ENCODE peak calls at places on chromosome 16, in six cellular contexts. A, V, B, C, M and R are unnamed samples.

GRCh38 chr16:24837969-24838368 is 7.8 kb upstream of the SLC5A11 start:
- DNase-seq in A (no peak), V (no peak), B (no peak), C (no peak), M (no peak), R (no peak)

GRCh38 chr16:10756574-10756973 is 12.9 kb downstream of the NUBP1 start:
- DNase-seq in A (no peak), V (no peak), B (no peak), C (peak), M (no peak), R (no peak)

GRCh38 chr16:58016841-58017446 is 8.6 kb upstream of the MMP15 start:
- DNase-seq in A (no peak), V (no peak), B (no peak), C (no peak), M (no peak), R (no peak)

GRCh38 chr16:23974223-23974622 is 138.4 kb downstream of the PRKCB start:
- DNase-seq in A (no peak), V (no peak), B (no peak), C (peak), M (no peak), R (peak)

GRCh38 chr16:69936252-69936651 is 14.9 kb upstream of the CLEC18A start:
- DNase-seq in A (no peak), V (no peak), B (no peak), C (no peak), M (no peak), R (no peak)

GRCh38 chr16:87358696-87359095 is 24.9 kb downstream of the FBXO31 start:
- DNase-seq in A (no peak), V (no peak), B (no peak), C (no peak), M (no peak), R (no peak)

GRCh38 chr16:85822145-85822544 is 22.6 kb downstream of the COX4I1 start:
- DNase-seq in A (no peak), V (no peak), B (no peak), C (no peak), M (no peak), R (no peak)

GRCh38 chr16:26688699-26689098 is 378.0 kb upstream of the C16orf82 start:
- DNase-seq in A (no peak), V (no peak), B (no peak), C (no peak), M (no peak), R (no peak)

GRCh38 chr16:75789237-75789636 is 62.9 kb upstream of the CPHXL start:
- DNase-seq in A (no peak), V (no peak), B (peak), C (peak), M (peak), R (peak)

GRCh38 chr16:1559446-1559975 is 26.0 kb downstream of the TMEM204 start:
- DNase-seq in A (peak), V (no peak), B (no peak), C (no peak), M (no peak), R (no peak)

GRCh38 chr16:81315271-81316175 is 761 bp downstream of the GAN start:
- DNase-seq in A (peak), V (no peak), B (no peak), C (no peak), M (peak), R (peak)

GRCh38 chr16:57137043-57137442 is 44.7 kb downstream of the CPNE2 start:
- DNase-seq in A (no peak), V (no peak), B (no peak), C (no peak), M (no peak), R (no peak)

GRCh38 chr16:84718-85452 is 6.9 kb downstream of the MPG start:
- DNase-seq in A (no peak), V (no peak), B (peak), C (peak), M (peak), R (peak)

GRCh38 chr16:12228607-12229499 is 252.3 kb downstream of the SNX29 start:
- DNase-seq in A (no peak), V (no peak), B (peak), C (peak), M (peak), R (peak)

GRCh38 chr16:48609453-48610023 is 442 bp downstream of the N4BP1 start:
- DNase-seq in A (peak), V (no peak), B (peak), C (peak), M (peak), R (peak)